ENCODE peak calls at places on chromosome 12, in seven cellular contexts. One of them, this sample, is unnamed.

GRCh38 chr12:8678661-8679111 is 16.1 kb upstream of the MFAP5 start:
- DNase-seq in cardiac fibroblast: no peak
- DNase-seq in effector CD8-positive, alpha-beta T cell: no peak
- DNase-seq in neuronal stem cell: no peak
- DNase-seq in CD4-positive, CD25-positive, alpha-beta regulatory T cell: no peak
- DNase-seq in Caki2: peak; percentile 73
- DNase-seq in glutamatergic neuron: no peak
- DNase-seq in this sample: no peak

GRCh38 chr12:130434560-130434959 is 96.9 kb downstream of the PIWIL1 start:
- DNase-seq in cardiac fibroblast: no peak
- DNase-seq in effector CD8-positive, alpha-beta T cell: no peak
- DNase-seq in neuronal stem cell: no peak
- DNase-seq in CD4-positive, CD25-positive, alpha-beta regulatory T cell: no peak
- DNase-seq in Caki2: no peak
- DNase-seq in glutamatergic neuron: no peak
- DNase-seq in this sample: no peak

GRCh38 chr12:50924439-50925341 is 27.7 kb upstream of the HIGD1C start:
- DNase-seq in cardiac fibroblast: peak; percentile 96
- DNase-seq in effector CD8-positive, alpha-beta T cell: peak; percentile 15
- DNase-seq in neuronal stem cell: no peak
- DNase-seq in CD4-positive, CD25-positive, alpha-beta regulatory T cell: peak; percentile 47
- DNase-seq in Caki2: peak; percentile 89
- DNase-seq in glutamatergic neuron: no peak
- DNase-seq in this sample: peak; percentile 90

GRCh38 chr12:50927766-50928224 is 24.5 kb upstream of the HIGD1C start:
- DNase-seq in cardiac fibroblast: no peak
- DNase-seq in effector CD8-positive, alpha-beta T cell: no peak
- DNase-seq in neuronal stem cell: no peak
- DNase-seq in CD4-positive, CD25-positive, alpha-beta regulatory T cell: no peak
- DNase-seq in Caki2: no peak
- DNase-seq in glutamatergic neuron: no peak
- DNase-seq in this sample: no peak

GRCh38 chr12:99985129-99985570 is 414 bp upstream of the ANKS1B start:
- DNase-seq in cardiac fibroblast: peak; percentile 21
- DNase-seq in effector CD8-positive, alpha-beta T cell: no peak
- DNase-seq in neuronal stem cell: no peak
- DNase-seq in CD4-positive, CD25-positive, alpha-beta regulatory T cell: no peak
- DNase-seq in Caki2: no peak
- DNase-seq in glutamatergic neuron: no peak
- DNase-seq in this sample: no peak

GRCh38 chr12:32230607-32230982 is 123.9 kb downstream of the BICD1 start:
- DNase-seq in cardiac fibroblast: no peak
- DNase-seq in effector CD8-positive, alpha-beta T cell: no peak
- DNase-seq in neuronal stem cell: no peak
- DNase-seq in CD4-positive, CD25-positive, alpha-beta regulatory T cell: no peak
- DNase-seq in Caki2: no peak
- DNase-seq in glutamatergic neuron: peak; percentile 80
- DNase-seq in this sample: no peak

GRCh38 chr12:53023-53734 is 13.4 kb upstream of the IQSEC3 start:
- DNase-seq in cardiac fibroblast: no peak
- DNase-seq in effector CD8-positive, alpha-beta T cell: no peak
- DNase-seq in neuronal stem cell: no peak
- DNase-seq in CD4-positive, CD25-positive, alpha-beta regulatory T cell: no peak
- DNase-seq in Caki2: no peak
- DNase-seq in glutamatergic neuron: no peak
- DNase-seq in this sample: no peak

GRCh38 chr12:14618990-14619389 is 51.3 kb upstream of the PLBD1 start:
- DNase-seq in cardiac fibroblast: peak; percentile 59
- DNase-seq in effector CD8-positive, alpha-beta T cell: no peak
- DNase-seq in neuronal stem cell: peak; percentile 4
- DNase-seq in CD4-positive, CD25-positive, alpha-beta regulatory T cell: no peak
- DNase-seq in Caki2: no peak
- DNase-seq in glutamatergic neuron: no peak
- DNase-seq in this sample: peak; percentile 8

GRCh38 chr12:54977155-54977554 is 7.4 kb downstream of the TESPA1 start:
- DNase-seq in cardiac fibroblast: peak; percentile 75
- DNase-seq in effector CD8-positive, alpha-beta T cell: no peak
- DNase-seq in neuronal stem cell: no peak
- DNase-seq in CD4-positive, CD25-positive, alpha-beta regulatory T cell: no peak
- DNase-seq in Caki2: no peak
- DNase-seq in glutamatergic neuron: no peak
- DNase-seq in this sample: no peak

GRCh38 chr12:48775991-48776649 is 12.8 kb downstream of the ADCY6 start:
- DNase-seq in cardiac fibroblast: no peak
- DNase-seq in effector CD8-positive, alpha-beta T cell: no peak
- DNase-seq in neuronal stem cell: no peak
- DNase-seq in CD4-positive, CD25-positive, alpha-beta regulatory T cell: no peak
- DNase-seq in Caki2: no peak
- DNase-seq in glutamatergic neuron: no peak
- DNase-seq in this sample: no peak

This sample was measured in COR-L47.